ENCODE peak calls at places on chromosome 3, in seven cellular contexts. W, L, F, S, M, V and K are unnamed samples.

GRCh38 chr3:15300318-15301078 is 31.9 kb downstream of the SH3BP5 start:
- DNase-seq in M (peak; percentile 87), V (no peak), S (peak; percentile 58), W (no peak), L (no peak), F (peak; percentile 95), K (no peak)

GRCh38 chr3:71393093-71393492 is 190.4 kb downstream of the FOXP1 start:
- DNase-seq in V (no peak), L (no peak), S (no peak), M (peak; percentile 35), F (no peak), W (no peak), K (no peak)

GRCh38 chr3:37056826-37057225 is 63.5 kb downstream of the MLH1 start:
- DNase-seq in L (no peak), F (no peak), M (no peak), W (no peak), V (no peak), S (no peak), K (no peak)

GRCh38 chr3:195860456-195860855 is 47.9 kb downstream of the TNK2 start:
- DNase-seq in M (no peak), F (no peak), V (no peak), W (no peak), L (no peak), S (no peak), K (no peak)

GRCh38 chr3:47803478-47804025 is 614 bp downstream of the DHX30 start:
- DNase-seq in V (no peak), F (no peak), S (no peak), M (peak; percentile 22), L (no peak), W (no peak), K (no peak)

GRCh38 chr3:112619295-112619694 is 21.6 kb downstream of the CCDC80 start:
- DNase-seq in F (no peak), M (peak; percentile 60), S (no peak), L (no peak), W (no peak), V (no peak), K (no peak)

GRCh38 chr3:182690163-182690562 is 103.1 kb upstream of the ATP11B start:
- DNase-seq in F (no peak), V (no peak), W (no peak), S (peak; percentile 64), M (no peak), L (no peak), K (no peak)

GRCh38 chr3:124811441-124811840 is 75.7 kb downstream of the ITGB5 start:
- DNase-seq in V (no peak), S (no peak), L (no peak), M (peak; percentile 84), W (no peak), F (peak; percentile 54), K (no peak)

GRCh38 chr3:12758025-12758830 is 831 bp downstream of the TMEM40 start:
- DNase-seq in F (peak; percentile 69), V (no peak), W (peak; percentile 16), S (no peak), M (peak; percentile 43), L (no peak), K (no peak)

GRCh38 chr3:141076821-141077571 is 25.8 kb downstream of the SPSB4 start:
- DNase-seq in F (no peak), L (no peak), M (peak; percentile 73), V (peak; percentile 83), W (no peak), S (no peak), K (no peak)

GRCh38 chr3:140359198-140359995 is 318.5 kb upstream of the TRIM42 start:
- DNase-seq in V (no peak), S (no peak), F (no peak), M (no peak), W (no peak), L (no peak), K (no peak)

GRCh38 chr3:41304603-41305002 is 105.3 kb downstream of the CTNNB1 start:
- DNase-seq in L (no peak), F (no peak), M (peak; percentile 27), V (no peak), S (no peak), W (no peak), K (no peak)